ENCODE peak calls at places on chromosomes 12 and 14, in five cellular contexts. B is GM23248, D is left ventricle myocardium inferior, U is OCI-LY7, M is pancreas. I is an unnamed sample.

GRCh38 chr12:61810486-61810885 is 449.7 kb upstream of the USP15 start:
- DNase-seq in B (no peak), D (no peak), U (no peak), M (no peak), I (no peak)

GRCh38 chr12:701896-702539 is 38.8 kb upstream of the NINJ2 start:
- DNase-seq in B (no peak), D (no peak), U (no peak), M (no peak), I (no peak)

GRCh38 chr14:64696355-64696844 is 7.8 kb upstream of the PLEKHG3 start:
- DNase-seq in B (no peak), D (no peak), U (no peak), M (no peak), I (no peak)

GRCh38 chr12:49334226-49334625 is 2.8 kb downstream of the C1QL4 start:
- DNase-seq in B (no peak), D (no peak), U (no peak), M (no peak), I (no peak)

GRCh38 chr12:69442894-69443293 is 27.3 kb upstream of the FRS2 start:
- DNase-seq in B (peak; percentile 64), D (no peak), U (no peak), M (no peak), I (no peak)

GRCh38 chr14:94051779-94052178 is 25.6 kb downstream of the OTUB2 start:
- DNase-seq in B (no peak), D (no peak), U (no peak), M (no peak), I (no peak)

GRCh38 chr12:52052471-52053186 is 1.4 kb downstream of the NR4A1 start:
- DNase-seq in B (no peak), D (no peak), U (peak; percentile 55), M (peak; percentile 73), I (peak; percentile 56)

GRCh38 chr14:36944307-36945010 is 227.9 kb downstream of the SLC25A21 start:
- DNase-seq in B (peak; percentile 73), D (no peak), U (no peak), M (no peak), I (no peak)

GRCh38 chr12:106032141-106032925 is 106.4 kb downstream of the NUAK1 start:
- DNase-seq in B (no peak), D (no peak), U (no peak), M (no peak), I (no peak)

GRCh38 chr12:64058541-64059321 is 163.4 kb downstream of the KICS2 start:
- DNase-seq in B (no peak), D (no peak), U (no peak), M (no peak), I (no peak)

GRCh38 chr12:52860102-52860838 is 11.5 kb upstream of the KRT78 start:
- DNase-seq in B (peak; percentile 60), D (no peak), U (no peak), M (no peak), I (no peak)

GRCh38 chr12:105175397-105175990 is 60.5 kb downstream of the APPL2 start:
- DNase-seq in B (no peak), D (no peak), U (no peak), M (no peak), I (no peak)

GRCh38 chr14:67429651-67430205 is 17.8 kb upstream of the PLEK2 start:
- DNase-seq in B (no peak), D (no peak), U (no peak), M (no peak), I (no peak)

GRCh38 chr14:89621009-89621421 is 204.0 kb upstream of the FOXN3 start:
- DNase-seq in B (no peak), D (no peak), U (peak; percentile 36), M (no peak), I (no peak)

GRCh38 chr14:68554231-68554630 is 238.6 kb downstream of the ZFP36L1 start:
- DNase-seq in B (no peak), D (no peak), U (peak; percentile 37), M (peak; percentile 10), I (no peak)

GRCh38 chr12:64900540-64900939 is 76.1 kb downstream of the TBC1D30 start:
- DNase-seq in B (peak; percentile 78), D (no peak), U (no peak), M (no peak), I (no peak)

GRCh38 chr12:96878704-96879103 is 28.4 kb upstream of the NEDD1 start:
- DNase-seq in B (peak; percentile 62), D (no peak), U (no peak), M (no peak), I (no peak)

DNA sequence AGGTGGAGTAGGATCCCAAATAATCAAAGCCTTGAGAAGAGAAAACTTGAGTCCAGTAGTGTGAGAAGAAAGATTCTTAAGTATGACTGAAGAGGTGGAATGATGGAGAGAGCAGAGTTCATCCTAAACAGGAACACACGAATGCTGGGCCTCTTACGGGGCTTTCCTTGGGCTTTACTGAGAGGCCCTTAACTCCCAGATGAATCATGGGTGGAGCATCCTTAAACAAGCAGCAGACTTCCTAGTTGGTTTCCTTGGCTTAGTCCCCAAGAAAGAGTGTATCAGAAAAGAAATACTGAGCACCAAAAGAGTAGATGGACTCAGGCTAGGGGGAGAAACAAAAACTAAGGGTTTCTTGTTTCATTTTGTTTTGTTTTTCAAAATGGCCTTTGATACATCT is 132.5 kb downstream of the GPR135 start:
- DNase-seq in B (peak; percentile 93), D (no peak), U (no peak), M (no peak), I (no peak)
- H3K4me1 ChIP-seq in B (peaks cover 53% of the 10 kb centered on the region), D (peaks cover 81% of the 10 kb centered on the region), U (peaks cover 18% of the 10 kb centered on the region), M (peaks cover 18% of the 10 kb centered on the region), I (peaks cover 15% of the 10 kb centered on the region)

DNA sequence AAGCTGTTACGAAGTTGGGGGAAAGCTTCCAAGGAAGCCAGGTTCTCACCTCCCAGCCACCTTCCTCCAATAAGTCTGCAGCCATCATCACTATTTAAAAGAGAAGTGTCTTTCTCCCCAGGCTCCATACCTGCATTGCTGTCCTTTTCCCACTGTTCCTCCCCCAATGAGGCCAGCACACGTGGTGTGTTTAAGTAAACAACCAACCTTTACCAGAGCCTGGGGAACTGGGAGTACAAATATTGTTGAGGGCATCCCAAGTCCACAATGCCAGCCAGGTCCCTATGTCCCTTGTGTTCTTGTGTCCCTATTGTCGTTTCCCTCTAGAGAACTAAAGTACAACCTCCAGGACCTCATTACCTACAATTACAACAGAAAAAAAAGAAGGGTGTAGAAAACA is 49.2 kb upstream of the PNMA1 start:
- DNase-seq in B (no peak), D (no peak), U (no peak), M (peak; percentile 67), I (peak; percentile 12)
- H3K27ac ChIP-seq in B (no peak overlapping the region), D (peak overlapping the region; percentile 100), U (peak overlapping the region; percentile 88), M (peak overlapping the region; percentile 98), I (peak overlapping the region; percentile 22)

GRCh38 chr12:122244565-122245371 is 18.9 kb upstream of the DIABLO start:
- DNase-seq in B (no peak), D (no peak), U (no peak), M (no peak), I (no peak)
- H3K4me3 ChIP-seq in B (no peak overlapping the region), D (no peak overlapping the region), U (no peak overlapping the region), M (no peak overlapping the region), I (no peak overlapping the region)

DNA sequence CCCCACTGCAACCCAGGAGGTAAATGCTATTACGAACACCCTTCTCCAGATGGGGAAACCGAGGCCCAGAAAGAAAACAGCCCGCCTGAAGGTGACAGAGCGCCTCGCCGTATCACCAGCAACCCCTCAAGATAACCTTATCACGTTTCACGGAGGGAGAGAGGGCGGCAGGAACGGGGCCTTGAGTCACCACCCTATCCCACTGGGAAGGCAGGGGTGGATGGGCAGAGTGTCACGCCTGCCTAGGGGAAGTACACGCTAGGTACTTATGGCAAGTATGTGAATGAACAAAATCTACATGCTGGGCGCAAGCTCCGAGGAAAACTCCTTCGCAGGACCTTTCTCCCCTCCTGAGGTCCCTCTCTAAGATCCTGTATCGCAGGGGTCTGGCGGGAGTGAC is 17.8 kb downstream of the NCOR2 start:
- DNase-seq in B (no peak), D (no peak), U (no peak), M (no peak), I (no peak)
- H3K4me1 ChIP-seq in B (peaks cover 30% of the 10 kb centered on the region), D (peaks cover 83% of the 10 kb centered on the region), U (peaks cover 40% of the 10 kb centered on the region), M (peaks cover 23% of the 10 kb centered on the region), I (peaks cover 22% of the 10 kb centered on the region)

GRCh38 chr12:28235985-28236384 is 45.7 kb downstream of the CCDC91 start:
- DNase-seq in B (no peak), D (no peak), U (no peak), M (no peak), I (no peak)

GRCh38 chr12:28232212-28232928 is 42.1 kb downstream of the CCDC91 start:
- DNase-seq in B (no peak), D (no peak), U (no peak), M (no peak), I (no peak)

GRCh38 chr12:28226705-28227104 is 36.4 kb downstream of the CCDC91 start:
- DNase-seq in B (no peak), D (no peak), U (no peak), M (no peak), I (no peak)

GRCh38 chr12:28235017-28235416 is 44.8 kb downstream of the CCDC91 start:
- DNase-seq in B (no peak), D (no peak), U (no peak), M (no peak), I (no peak)

DNA sequence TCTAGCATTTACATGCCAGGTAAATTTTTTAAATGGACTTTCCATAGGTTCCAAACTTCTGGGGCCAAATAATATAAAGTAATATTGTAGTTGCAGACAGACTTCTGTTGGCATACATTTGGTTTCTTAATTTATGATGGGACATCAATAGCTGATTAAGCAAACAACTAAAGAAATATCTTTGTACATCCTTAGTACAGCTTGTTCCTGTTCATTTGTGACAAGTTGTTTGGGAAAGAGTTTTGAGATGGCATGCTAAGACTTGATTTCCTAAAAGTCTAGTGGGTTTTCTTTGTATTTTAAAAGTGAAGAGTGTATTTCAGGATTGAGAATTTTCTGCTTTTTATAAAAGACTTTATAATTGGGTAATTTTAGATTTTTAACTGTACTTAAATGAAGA is 41.0 kb downstream of the CCDC91 start:
- DNase-seq in B (no peak), D (no peak), U (no peak), M (no peak), I (no peak)
- H3K27ac ChIP-seq in B (no peak overlapping the region), D (no peak overlapping the region), U (no peak overlapping the region), M (no peak overlapping the region), I (no peak overlapping the region)

GRCh38 chr14:75604979-75605825 is 26.8 kb downstream of the FLVCR2 start:
- DNase-seq in B (no peak), D (peak; percentile 49), U (no peak), M (no peak), I (peak; percentile 81)
- H3K4me3 ChIP-seq in B (no peak overlapping the region), D (peak overlapping the region; percentile 40), U (no peak overlapping the region), M (no peak overlapping the region), I (peak overlapping the region; percentile 7)

GRCh38 chr12:72018036-72018435 is 79.4 kb downstream of the TPH2 start:
- DNase-seq in B (no peak), D (no peak), U (no peak), M (no peak), I (no peak)

GRCh38 chr12:72012874-72013273 is 74.2 kb downstream of the TPH2 start:
- DNase-seq in B (no peak), D (no peak), U (no peak), M (no peak), I (no peak)

GRCh38 chr12:72011374-72011773 is 72.7 kb downstream of the TPH2 start:
- DNase-seq in B (peak; percentile 12), D (no peak), U (no peak), M (no peak), I (no peak)

GRCh38 chr12:72015895-72016294 is 77.2 kb downstream of the TPH2 start:
- DNase-seq in B (no peak), D (no peak), U (no peak), M (no peak), I (no peak)

GRCh38 chr12:72017054-72017651 is 78.5 kb downstream of the TPH2 start:
- DNase-seq in B (peak; percentile 70), D (peak; percentile 23), U (peak; percentile 68), M (peak; percentile 57), I (peak; percentile 35)
- H3K4me1 ChIP-seq in B (peaks cover under 1% of the 10 kb centered on the region), D (no peaks in the 10 kb centered on the region), U (no peaks in the 10 kb centered on the region), M (no peaks in the 10 kb centered on the region), I (no peaks in the 10 kb centered on the region)

I was measured in right cardiac atrium.